ENCODE peak calls at places on chromosomes 3 and 15, in five cellular contexts. V is activated CD8-positive, alpha-beta T cell treated with anti-CD3 and anti-CD28 coated beads, Interleukin-2, amount 10 ng/mL, durations not matched to agents 7 days and 5 days; S is ELR; N is Kasumi-1; J is amniotic stem cell. U is an unnamed sample.

GRCh38 chr3:16011376-16011775 is 163.1 kb upstream of the GALNT15 start:
- DNase-seq in V (no peak), S (peak; percentile 47), N (no peak), J (no peak), U (no peak)

GRCh38 chr15:48581221-48581620 is 64.3 kb downstream of the FBN1 start:
- DNase-seq in J (no peak), V (no peak), N (no peak), S (no peak), U (no peak)

GRCh38 chr15:42157981-42158765 is 1.7 kb upstream of the PLA2G4F start:
- DNase-seq in N (no peak), V (no peak), J (no peak), S (peak; percentile 75), U (no peak)

GRCh38 chr3:170689218-170689874 is 103.5 kb upstream of the SLC7A14 start:
- DNase-seq in S (peak; percentile 98), J (peak; percentile 50), V (no peak), N (no peak), U (no peak)

GRCh38 chr3:108907194-108907593 is 46.5 kb downstream of the GUCA1C start:
- DNase-seq in S (peak; percentile 63), V (no peak), J (no peak), N (no peak), U (no peak)

GRCh38 chr15:70541511-70541910 is 221.8 kb downstream of the UACA start:
- DNase-seq in S (no peak), J (no peak), V (no peak), N (no peak), U (no peak)

GRCh38 chr3:13015286-13016082 is 57.7 kb downstream of the IQSEC1 start:
- DNase-seq in V (peak; percentile 72), S (no peak), N (no peak), J (no peak), U (peak; percentile 38)

GRCh38 chr15:60363024-60363674 is 34.6 kb downstream of the ANXA2 start:
- DNase-seq in J (no peak), S (no peak), N (no peak), V (no peak), U (no peak)

GRCh38 chr3:134295930-134296329 is 45.3 kb upstream of the RYK start:
- DNase-seq in S (no peak), V (no peak), N (no peak), J (no peak), U (no peak)

GRCh38 chr15:75234191-75234810 is 23.8 kb upstream of the GOLGA6C start:
- DNase-seq in J (no peak), N (no peak), V (no peak), S (no peak), U (no peak)

GRCh38 chr15:99163271-99164062 is 58.6 kb downstream of the SYNM start:
- DNase-seq in J (no peak), V (no peak), S (no peak), N (no peak), U (no peak)

GRCh38 chr3:131174752-131175151 is 148.1 kb downstream of the NEK11 start:
- DNase-seq in N (peak; percentile 76), V (peak; percentile 73), S (peak; percentile 47), J (no peak), U (no peak)